ENCODE peak calls at places on chromosome 19, in eight cellular contexts. One of them, this sample, is unnamed.

GRCh38 chr19:42363614-42364346 is 26.3 kb downstream of the CNFN start:
- DNase-seq in stomach: no peak
- DNase-seq in prostate gland: no peak
- DNase-seq in breast epithelium: no peak
- DNase-seq in GM12878: peak; percentile 30
- DNase-seq in HCT116: no peak
- DNase-seq in esophagus muscularis mucosa: no peak
- DNase-seq in gastrocnemius medialis: no peak
- DNase-seq in this sample: no peak

GRCh38 chr19:30314805-30315155 is 57.4 kb upstream of the ZNF536 start:
- DNase-seq in stomach: no peak
- DNase-seq in prostate gland: no peak
- DNase-seq in breast epithelium: no peak
- DNase-seq in GM12878: no peak
- DNase-seq in HCT116: no peak
- DNase-seq in esophagus muscularis mucosa: no peak
- DNase-seq in gastrocnemius medialis: no peak
- DNase-seq in this sample: no peak

GRCh38 chr19:38759590-38760003 is 13.7 kb downstream of the LGALS7 start:
- DNase-seq in stomach: peak; percentile 40
- DNase-seq in prostate gland: no peak
- DNase-seq in breast epithelium: no peak
- DNase-seq in GM12878: no peak
- DNase-seq in HCT116: no peak
- DNase-seq in esophagus muscularis mucosa: no peak
- DNase-seq in gastrocnemius medialis: no peak
- DNase-seq in this sample: no peak

GRCh38 chr19:54388001-54388802 is 23.5 kb upstream of the LAIR1 start:
- DNase-seq in stomach: no peak
- DNase-seq in prostate gland: no peak
- DNase-seq in breast epithelium: no peak
- DNase-seq in GM12878: no peak
- DNase-seq in HCT116: no peak
- DNase-seq in esophagus muscularis mucosa: no peak
- DNase-seq in gastrocnemius medialis: no peak
- DNase-seq in this sample: no peak

GRCh38 chr19:58562126-58563033 is 4.0 kb upstream of the UBE2M start:
- DNase-seq in stomach: peak; percentile 48
- DNase-seq in prostate gland: no peak
- DNase-seq in breast epithelium: no peak
- DNase-seq in GM12878: no peak
- DNase-seq in HCT116: no peak
- DNase-seq in esophagus muscularis mucosa: no peak
- DNase-seq in gastrocnemius medialis: no peak
- DNase-seq in this sample: peak; percentile 76

GRCh38 chr19:32735936-32736335 is 16.4 kb downstream of the TDRD12 start:
- DNase-seq in stomach: no peak
- DNase-seq in prostate gland: no peak
- DNase-seq in breast epithelium: no peak
- DNase-seq in GM12878: no peak
- DNase-seq in HCT116: no peak
- DNase-seq in esophagus muscularis mucosa: no peak
- DNase-seq in gastrocnemius medialis: no peak
- DNase-seq in this sample: no peak

GRCh38 chr19:29858000-29858596 is 46.3 kb downstream of the CCNE1 start:
- DNase-seq in stomach: peak; percentile 50
- DNase-seq in prostate gland: no peak
- DNase-seq in breast epithelium: peak; percentile 53
- DNase-seq in GM12878: no peak
- DNase-seq in HCT116: no peak
- DNase-seq in esophagus muscularis mucosa: no peak
- DNase-seq in gastrocnemius medialis: no peak
- DNase-seq in this sample: no peak

GRCh38 chr19:18488838-18489626 is 32.8 kb downstream of the ELL start:
- DNase-seq in stomach: peak; percentile 63
- DNase-seq in prostate gland: no peak
- DNase-seq in breast epithelium: no peak
- DNase-seq in GM12878: no peak
- DNase-seq in HCT116: no peak
- DNase-seq in esophagus muscularis mucosa: no peak
- DNase-seq in gastrocnemius medialis: no peak
- DNase-seq in this sample: no peak

GRCh38 chr19:5952193-5953033 is 25.5 kb downstream of the RANBP3 start:
- DNase-seq in stomach: no peak
- DNase-seq in prostate gland: no peak
- DNase-seq in breast epithelium: no peak
- DNase-seq in GM12878: no peak
- DNase-seq in HCT116: no peak
- DNase-seq in esophagus muscularis mucosa: no peak
- DNase-seq in gastrocnemius medialis: no peak
- DNase-seq in this sample: no peak

GRCh38 chr19:23065306-23065705 is 51.5 kb upstream of the ZNF730 start:
- DNase-seq in stomach: no peak
- DNase-seq in prostate gland: no peak
- DNase-seq in breast epithelium: no peak
- DNase-seq in GM12878: no peak
- DNase-seq in HCT116: no peak
- DNase-seq in esophagus muscularis mucosa: no peak
- DNase-seq in gastrocnemius medialis: no peak
- DNase-seq in this sample: no peak

GRCh38 chr19:20247016-20247683 is 80.1 kb downstream of the ZNF486 start:
- DNase-seq in stomach: peak; percentile 51
- DNase-seq in prostate gland: peak; percentile 19
- DNase-seq in breast epithelium: no peak
- DNase-seq in GM12878: no peak
- DNase-seq in HCT116: no peak
- DNase-seq in esophagus muscularis mucosa: no peak
- DNase-seq in gastrocnemius medialis: no peak
- DNase-seq in this sample: no peak

GRCh38 chr19:47095707-47096704 is 17.6 kb downstream of the ZC3H4 start:
- DNase-seq in stomach: peak; percentile 97
- DNase-seq in prostate gland: peak; percentile 97
- DNase-seq in breast epithelium: peak; percentile 98
- DNase-seq in GM12878: no peak
- DNase-seq in HCT116: peak; percentile 91
- DNase-seq in esophagus muscularis mucosa: no peak
- DNase-seq in gastrocnemius medialis: peak; percentile 42
- DNase-seq in this sample: peak; percentile 83

GRCh38 chr19:7792286-7792685 is 29.2 kb downstream of the CLEC4M start:
- DNase-seq in stomach: no peak
- DNase-seq in prostate gland: no peak
- DNase-seq in breast epithelium: no peak
- DNase-seq in GM12878: no peak
- DNase-seq in HCT116: no peak
- DNase-seq in esophagus muscularis mucosa: no peak
- DNase-seq in gastrocnemius medialis: no peak
- DNase-seq in this sample: no peak

GRCh38 chr19:4977299-4978174 is 8.6 kb downstream of the KDM4B start:
- DNase-seq in stomach: peak; percentile 34
- DNase-seq in prostate gland: no peak
- DNase-seq in breast epithelium: no peak
- DNase-seq in GM12878: no peak
- DNase-seq in HCT116: no peak
- DNase-seq in esophagus muscularis mucosa: no peak
- DNase-seq in gastrocnemius medialis: no peak
- DNase-seq in this sample: no peak

GRCh38 chr19:9115307-9115813 is at the start of gene OR7G1:
- DNase-seq in stomach: no peak
- DNase-seq in prostate gland: no peak
- DNase-seq in breast epithelium: no peak
- DNase-seq in GM12878: no peak
- DNase-seq in HCT116: no peak
- DNase-seq in esophagus muscularis mucosa: no peak
- DNase-seq in gastrocnemius medialis: no peak
- DNase-seq in this sample: no peak

GRCh38 chr19:32682317-32682716 is 6.7 kb downstream of the RGS9BP start:
- DNase-seq in stomach: no peak
- DNase-seq in prostate gland: no peak
- DNase-seq in breast epithelium: no peak
- DNase-seq in GM12878: no peak
- DNase-seq in HCT116: no peak
- DNase-seq in esophagus muscularis mucosa: no peak
- DNase-seq in gastrocnemius medialis: no peak
- DNase-seq in this sample: no peak

GRCh38 chr19:40908981-40909380 is 26.9 kb upstream of the CYP2A7 start:
- DNase-seq in stomach: no peak
- DNase-seq in prostate gland: no peak
- DNase-seq in breast epithelium: no peak
- DNase-seq in GM12878: no peak
- DNase-seq in HCT116: no peak
- DNase-seq in esophagus muscularis mucosa: no peak
- DNase-seq in gastrocnemius medialis: no peak
- DNase-seq in this sample: no peak

GRCh38 chr19:43229315-43229714 is 23.9 kb upstream of the PSG4 start:
- DNase-seq in stomach: no peak
- DNase-seq in prostate gland: no peak
- DNase-seq in breast epithelium: no peak
- DNase-seq in GM12878: no peak
- DNase-seq in HCT116: peak; percentile 56
- DNase-seq in esophagus muscularis mucosa: no peak
- DNase-seq in gastrocnemius medialis: no peak
- DNase-seq in this sample: no peak

GRCh38 chr19:51799311-51799997 is 4.5 kb downstream of the FPR3 start:
- DNase-seq in stomach: peak; percentile 39
- DNase-seq in prostate gland: peak; percentile 84
- DNase-seq in breast epithelium: peak; percentile 75
- DNase-seq in GM12878: no peak
- DNase-seq in HCT116: no peak
- DNase-seq in esophagus muscularis mucosa: peak; percentile 96
- DNase-seq in gastrocnemius medialis: peak; percentile 40
- DNase-seq in this sample: peak; percentile 87

GRCh38 chr19:35673121-35673804 is 6.9 kb downstream of the UPK1A start:
- DNase-seq in stomach: peak; percentile 43
- DNase-seq in prostate gland: no peak
- DNase-seq in breast epithelium: no peak
- DNase-seq in GM12878: no peak
- DNase-seq in HCT116: peak; percentile 53
- DNase-seq in esophagus muscularis mucosa: no peak
- DNase-seq in gastrocnemius medialis: no peak
- DNase-seq in this sample: no peak

GRCh38 chr19:54325194-54325621 is 12.2 kb upstream of the LILRA5 start:
- DNase-seq in stomach: no peak
- DNase-seq in prostate gland: no peak
- DNase-seq in breast epithelium: no peak
- DNase-seq in GM12878: no peak
- DNase-seq in HCT116: peak; percentile 31
- DNase-seq in esophagus muscularis mucosa: no peak
- DNase-seq in gastrocnemius medialis: no peak
- DNase-seq in this sample: no peak

GRCh38 chr19:13838943-13839192 is 38.1 kb upstream of the NANOS3 start:
- DNase-seq in stomach: no peak
- DNase-seq in prostate gland: no peak
- DNase-seq in breast epithelium: no peak
- DNase-seq in GM12878: no peak
- DNase-seq in HCT116: no peak
- DNase-seq in esophagus muscularis mucosa: no peak
- DNase-seq in gastrocnemius medialis: no peak
- DNase-seq in this sample: no peak
- TF ChIP-seq POLR2A in stomach: no peak
- TF ChIP-seq POLR2A in prostate gland: no peak
- TF ChIP-seq POLR2A in breast epithelium: no peak
- TF ChIP-seq POLR2A in GM12878: peak; percentile 89
- TF ChIP-seq POLR2A in HCT116: no peak
- TF ChIP-seq POLR2A in esophagus muscularis mucosa: peak; percentile 37
- TF ChIP-seq POLR2A in gastrocnemius medialis: peak; percentile 73
- TF ChIP-seq POLR2A in this sample: no peak

GRCh38 chr19:14390548-14390947 is 9.3 kb downstream of the ADGRE5 start:
- DNase-seq in stomach: no peak
- DNase-seq in prostate gland: no peak
- DNase-seq in breast epithelium: no peak
- DNase-seq in GM12878: no peak
- DNase-seq in HCT116: no peak
- DNase-seq in esophagus muscularis mucosa: no peak
- DNase-seq in gastrocnemius medialis: no peak
- DNase-seq in this sample: no peak
- TF ChIP-seq POLR2A in stomach: no peak
- TF ChIP-seq POLR2A in prostate gland: no peak
- TF ChIP-seq POLR2A in breast epithelium: no peak
- TF ChIP-seq POLR2A in GM12878: no peak
- TF ChIP-seq POLR2A in HCT116: no peak
- TF ChIP-seq POLR2A in esophagus muscularis mucosa: no peak
- TF ChIP-seq POLR2A in gastrocnemius medialis: no peak
- TF ChIP-seq POLR2A in this sample: no peak

GRCh38 chr19:45460807-45461347 is 6.9 kb upstream of the FOSB start:
- DNase-seq in stomach: no peak
- DNase-seq in prostate gland: no peak
- DNase-seq in breast epithelium: no peak
- DNase-seq in GM12878: no peak
- DNase-seq in HCT116: no peak
- DNase-seq in esophagus muscularis mucosa: no peak
- DNase-seq in gastrocnemius medialis: no peak
- DNase-seq in this sample: no peak

GRCh38 chr19:45455707-45456499 is 11.9 kb upstream of the FOSB start:
- DNase-seq in stomach: peak; percentile 95
- DNase-seq in prostate gland: peak; percentile 94
- DNase-seq in breast epithelium: peak; percentile 95
- DNase-seq in GM12878: no peak
- DNase-seq in HCT116: peak; percentile 95
- DNase-seq in esophagus muscularis mucosa: peak; percentile 96
- DNase-seq in gastrocnemius medialis: peak; percentile 87
- DNase-seq in this sample: peak; percentile 98

GRCh38 chr19:45462174-45462573 is 5.6 kb upstream of the FOSB start:
- DNase-seq in stomach: no peak
- DNase-seq in prostate gland: no peak
- DNase-seq in breast epithelium: no peak
- DNase-seq in GM12878: no peak
- DNase-seq in HCT116: no peak
- DNase-seq in esophagus muscularis mucosa: no peak
- DNase-seq in gastrocnemius medialis: no peak
- DNase-seq in this sample: no peak

GRCh38 chr19:45456500-45456815 is 11.3 kb upstream of the FOSB start:
- DNase-seq in stomach: no peak
- DNase-seq in prostate gland: no peak
- DNase-seq in breast epithelium: no peak
- DNase-seq in GM12878: no peak
- DNase-seq in HCT116: no peak
- DNase-seq in esophagus muscularis mucosa: no peak
- DNase-seq in gastrocnemius medialis: no peak
- DNase-seq in this sample: no peak

DNA sequence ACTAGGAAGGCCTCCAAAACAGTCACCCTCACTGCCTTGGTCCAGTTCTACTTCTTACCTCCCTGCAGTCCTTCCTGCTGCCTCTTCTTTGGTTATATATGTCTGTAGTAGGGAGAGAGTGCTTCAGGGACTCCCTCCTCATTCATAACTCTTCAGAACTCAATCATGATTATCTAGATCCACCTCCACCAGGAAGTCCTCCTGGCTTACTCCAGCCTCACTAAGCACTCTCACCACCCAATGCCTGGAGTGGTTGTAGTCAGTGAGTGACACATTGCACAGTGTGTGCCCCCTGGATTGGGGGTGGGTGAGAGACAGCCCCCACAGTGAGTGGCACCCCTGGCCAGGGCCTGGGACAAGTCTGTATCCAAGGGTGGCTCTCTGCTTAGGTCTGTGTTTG is 10.0 kb upstream of the FOSB start:
- DNase-seq in stomach: no peak
- DNase-seq in prostate gland: no peak
- DNase-seq in breast epithelium: no peak
- DNase-seq in GM12878: no peak
- DNase-seq in HCT116: no peak
- DNase-seq in esophagus muscularis mucosa: no peak
- DNase-seq in gastrocnemius medialis: no peak
- DNase-seq in this sample: no peak
- TF ChIP-seq POLR2A in stomach: no peak
- TF ChIP-seq POLR2A in prostate gland: no peak
- TF ChIP-seq POLR2A in breast epithelium: no peak
- TF ChIP-seq POLR2A in GM12878: no peak
- TF ChIP-seq POLR2A in HCT116: no peak
- TF ChIP-seq POLR2A in esophagus muscularis mucosa: no peak
- TF ChIP-seq POLR2A in gastrocnemius medialis: no peak
- TF ChIP-seq POLR2A in this sample: no peak

GRCh38 chr19:45876411-45877197 is 9.3 kb downstream of the IRF2BP1 start:
- DNase-seq in stomach: peak; percentile 82
- DNase-seq in prostate gland: peak; percentile 52
- DNase-seq in breast epithelium: peak; percentile 58
- DNase-seq in GM12878: no peak
- DNase-seq in HCT116: no peak
- DNase-seq in esophagus muscularis mucosa: no peak
- DNase-seq in gastrocnemius medialis: no peak
- DNase-seq in this sample: no peak
- TF ChIP-seq POLR2A in stomach: no peak
- TF ChIP-seq POLR2A in prostate gland: peak; percentile 43
- TF ChIP-seq POLR2A in breast epithelium: no peak
- TF ChIP-seq POLR2A in GM12878: peak; percentile 60
- TF ChIP-seq POLR2A in HCT116: no peak
- TF ChIP-seq POLR2A in esophagus muscularis mucosa: no peak
- TF ChIP-seq POLR2A in gastrocnemius medialis: no peak
- TF ChIP-seq POLR2A in this sample: no peak